ENCODE peak calls at places on chromosome 7, in five cellular contexts. R is colonic mucosa, H is AG04449, V is fibroblast of pulmonary artery, Y is brain microvascular endothelial cell. N is an unnamed sample.

GRCh38 chr7:92806496-92806895 is 29.9 kb downstream of the CDK6 start:
- DNase-seq in V (no peak), R (no peak), H (no peak), Y (no peak), N (no peak)

GRCh38 chr7:2069472-2069860 is 163.3 kb downstream of the MAD1L1 start:
- DNase-seq in H (no peak), V (peak), R (no peak), Y (peak), N (no peak)

GRCh38 chr7:48938539-48938938 is 14.2 kb downstream of the CDC14C start:
- DNase-seq in H (no peak), V (peak), Y (no peak), R (no peak), N (no peak)

GRCh38 chr7:106480161-106480579 is 180.8 kb downstream of the CCDC71L start:
- DNase-seq in H (no peak), Y (no peak), V (no peak), R (no peak), N (no peak)

GRCh38 chr7:46534593-46535271 is 613.7 kb upstream of the IGFBP3 start:
- DNase-seq in R (peak), V (peak), Y (peak), H (peak), N (peak)

GRCh38 chr7:5636446-5636835 is 145.0 kb downstream of the RNF216 start:
- DNase-seq in Y (no peak), V (peak), R (no peak), H (no peak), N (no peak)

GRCh38 chr7:127738859-127739258 is 86.9 kb downstream of the SND1 start:
- DNase-seq in H (no peak), Y (no peak), R (no peak), V (no peak), N (no peak)

GRCh38 chr7:79090543-79090942 is 362.9 kb downstream of the MAGI2 start:
- DNase-seq in Y (no peak), V (peak), R (no peak), H (no peak), N (no peak)

GRCh38 chr7:77989981-77990566 is 191.5 kb downstream of the PHTF2 start:
- DNase-seq in H (no peak), V (peak), R (peak), Y (no peak), N (no peak)

DNA sequence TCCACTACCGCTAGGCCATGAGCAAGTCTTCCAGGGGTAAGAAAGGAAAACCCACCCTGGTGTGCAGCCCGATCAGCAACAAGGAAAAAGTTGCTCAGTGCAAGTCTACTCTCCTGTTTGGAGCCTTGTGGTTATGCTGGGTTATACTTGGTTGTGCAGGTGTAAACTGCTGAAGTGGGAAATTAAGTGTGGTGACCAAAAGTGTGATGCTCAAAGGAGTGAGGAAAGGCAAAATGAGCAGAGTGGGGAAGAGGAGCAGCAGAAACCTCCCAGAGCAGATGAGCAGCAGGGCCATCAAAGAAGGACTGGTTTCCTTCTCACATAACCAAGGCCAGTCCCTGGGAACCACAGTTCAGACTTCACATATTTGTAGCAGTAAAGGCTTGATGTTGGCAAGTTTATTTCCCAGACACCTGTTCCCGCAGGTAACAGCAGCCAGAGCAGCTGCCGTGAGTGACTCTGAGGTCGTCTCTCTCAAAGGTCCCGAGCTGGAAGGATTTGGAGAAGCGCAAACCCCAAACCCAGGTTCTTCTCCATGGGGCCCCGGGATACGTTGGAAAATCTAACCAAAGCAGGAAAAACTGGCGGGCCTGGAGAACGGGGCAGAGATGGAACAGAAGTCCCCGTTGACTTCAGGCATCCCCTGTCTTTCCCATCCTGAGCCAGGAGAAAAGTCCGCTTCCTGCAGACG is 607 bp upstream of the SMO start:
- DNase-seq in V (no peak), R (no peak), Y (no peak), H (no peak), N (no peak)
- H3K4me3 ChIP-seq in V (peak), R (peak), Y (peak), H (peak), N (peak)

GRCh38 chr7:51786284-51786683 is 469.7 kb upstream of the COBL start:
- DNase-seq in R (no peak), Y (no peak), V (no peak), H (no peak), N (no peak)
- H3K4me3 ChIP-seq in R (no peak), Y (no peak), V (no peak), H (no peak), N (no peak)

GRCh38 chr7:66047426-66047825 is 28.2 kb upstream of the ASL start:
- DNase-seq in V (peak), H (peak), Y (peak), R (no peak), N (peak)

GRCh38 chr7:66050337-66050957 is 25.2 kb upstream of the ASL start:
- DNase-seq in V (no peak), R (no peak), Y (no peak), H (no peak), N (no peak)

GRCh38 chr7:66054063-66054462 is 21.6 kb upstream of the ASL start:
- DNase-seq in R (no peak), H (no peak), Y (no peak), V (no peak), N (no peak)

GRCh38 chr7:66052447-66052846 is 23.2 kb upstream of the ASL start:
- DNase-seq in V (no peak), H (no peak), Y (no peak), R (no peak), N (no peak)

DNA sequence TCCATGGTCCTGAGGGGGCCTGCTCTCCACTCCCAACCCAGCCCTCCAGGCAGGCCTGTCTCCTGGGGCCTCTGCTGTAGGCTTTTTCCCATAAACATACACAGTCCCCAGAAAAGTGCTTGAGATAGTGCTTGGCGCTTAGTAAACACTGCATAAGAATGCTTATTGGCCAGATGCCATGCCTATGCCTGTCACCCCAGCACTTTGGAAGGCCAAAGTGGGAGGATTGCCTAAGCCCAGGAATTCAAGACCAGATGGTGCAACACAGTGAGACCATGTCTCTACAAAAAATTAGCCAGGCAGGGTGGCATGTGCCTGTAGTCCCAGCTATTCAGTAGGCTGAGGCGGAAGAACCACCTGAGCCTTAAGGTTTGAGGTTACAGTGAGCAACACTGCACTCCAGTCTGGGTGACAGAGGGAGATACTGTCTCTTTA is 24.6 kb upstream of the ASL start:
- DNase-seq in Y (peak), H (peak), V (peak), R (no peak), N (peak)
- H3K4me3 ChIP-seq in Y (no peak), H (no peak), V (no peak), R (no peak), N (no peak)

GRCh38 chr7:37198906-37199485 is 249.7 kb downstream of the ELMO1 start:
- DNase-seq in V (peak), Y (peak), H (peak), R (peak), N (peak)
- H3K4me3 ChIP-seq in V (no peak), Y (no peak), H (no peak), R (no peak), N (no peak)

GRCh38 chr7:155647302-155647701 is 2.8 kb downstream of the RBM33 start:
- DNase-seq in Y (no peak), R (no peak), V (no peak), H (no peak), N (no peak)

GRCh38 chr7:155647734-155648133 is 3.3 kb downstream of the RBM33 start:
- DNase-seq in H (no peak), Y (no peak), V (no peak), R (no peak), N (no peak)

GRCh38 chr7:155648752-155649339 is 4.4 kb downstream of the RBM33 start:
- DNase-seq in V (no peak), H (no peak), R (no peak), Y (no peak), N (no peak)

GRCh38 chr7:155652156-155653124 is 8.0 kb downstream of the RBM33 start:
- DNase-seq in Y (no peak), R (no peak), V (no peak), H (no peak), N (no peak)

DNA sequence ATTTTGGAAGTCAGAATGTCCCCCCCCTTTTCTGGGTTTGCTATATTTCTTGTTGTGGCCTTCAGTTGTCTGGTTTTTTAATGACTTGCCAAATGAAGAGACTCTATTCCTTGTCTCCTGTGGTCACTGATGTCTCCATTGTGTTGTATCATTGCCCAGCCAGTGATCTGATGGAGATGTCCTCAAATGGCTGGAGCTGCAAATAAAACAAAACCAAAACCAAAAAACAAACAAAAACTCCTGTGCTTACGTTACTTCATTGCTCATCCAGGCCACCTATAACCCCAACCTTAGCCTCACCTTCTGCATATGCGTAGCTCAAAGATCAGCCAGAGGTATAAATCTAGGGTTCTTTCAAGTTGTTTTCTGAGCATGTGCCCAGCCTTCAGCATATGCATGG is 5.1 kb downstream of the RBM33 start:
- DNase-seq in V (no peak), Y (no peak), R (no peak), H (no peak), N (no peak)
- H3K4me3 ChIP-seq in V (no peak), Y (no peak), R (no peak), H (no peak), N (no peak)

GRCh38 chr7:50356212-50356944 is 51.9 kb downstream of the IKZF1 start:
- DNase-seq in Y (no peak), R (no peak), H (no peak), V (no peak), N (no peak)
- H3K4me3 ChIP-seq in Y (no peak), R (no peak), H (no peak), V (no peak), N (no peak)

GRCh38 chr7:74092321-74092963 is 8.8 kb downstream of the LIMK1 start:
- DNase-seq in R (no peak), Y (no peak), H (no peak), V (no peak), N (no peak)

GRCh38 chr7:74084722-74085578 is 1.3 kb downstream of the LIMK1 start:
- DNase-seq in Y (no peak), V (no peak), H (no peak), R (no peak), N (no peak)

GRCh38 chr7:74083117-74083876 is at the start of gene LIMK1:
- DNase-seq in V (peak), R (peak), H (no peak), Y (peak), N (no peak)

GRCh38 chr7:74083928-74084721 is 521 bp downstream of the LIMK1 start:
- DNase-seq in Y (no peak), R (peak), H (no peak), V (peak), N (no peak)

DNA sequence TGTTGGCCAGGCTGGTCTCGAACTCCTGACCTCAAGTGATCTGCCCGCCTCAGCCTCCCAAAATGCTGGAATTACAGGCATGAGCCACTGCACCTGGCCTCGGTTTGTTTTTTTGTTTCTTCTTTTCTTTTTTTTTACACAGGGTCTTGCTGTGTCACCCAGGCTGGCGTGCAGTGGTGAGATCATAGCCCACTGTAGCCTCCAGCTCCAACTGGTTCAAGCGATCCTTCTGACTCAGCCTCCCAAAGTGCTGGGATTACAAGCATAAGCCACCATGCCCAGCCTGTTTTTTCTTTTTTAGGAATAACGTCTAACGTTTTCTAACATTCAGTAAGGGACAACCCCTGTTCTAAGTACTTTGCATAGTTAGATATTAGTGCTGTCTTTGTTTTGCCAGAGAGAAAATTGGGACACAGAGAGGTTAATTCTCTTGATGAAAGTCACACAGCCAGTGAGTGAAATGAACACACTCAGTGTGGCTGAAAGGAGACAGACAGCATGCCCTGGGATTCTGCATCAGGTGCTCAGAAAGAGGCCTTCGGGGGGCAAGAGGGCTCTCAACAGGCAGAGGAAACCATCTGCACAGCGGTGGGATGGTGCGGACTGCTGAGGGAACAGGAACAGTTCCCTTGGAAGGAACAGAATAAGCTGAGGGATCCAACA is 4.3 kb downstream of the LIMK1 start:
- DNase-seq in H (no peak), Y (no peak), V (no peak), R (no peak), N (no peak)
- H3K4me3 ChIP-seq in H (no peak), Y (no peak), V (no peak), R (no peak), N (no peak)